ENCODE peak calls at places on chromosome 15, in eight cellular contexts. S, N, H, M, R, O, Z and W are unnamed samples.

GRCh38 chr15:100897873-100898490 is 18.4 kb downstream of the ALDH1A3 start:
- DNase-seq in S (no peak), N (no peak), H (no peak), M (no peak), R (no peak), O (no peak), Z (no peak), W (peak; percentile 98)

GRCh38 chr15:79815468-79815867 is 81.3 kb downstream of the MTHFS start:
- DNase-seq in S (peak; percentile 27), N (no peak), H (no peak), M (no peak), R (no peak), O (no peak), Z (no peak), W (no peak)

GRCh38 chr15:28984421-28985375 is 98.9 kb downstream of the APBA2 start:
- DNase-seq in S (no peak), N (peak; percentile 75), H (no peak), M (no peak), R (no peak), O (no peak), Z (peak; percentile 39), W (no peak)

GRCh38 chr15:45448066-45448510 is 69.7 kb upstream of the GATM start:
- DNase-seq in S (no peak), N (no peak), H (peak; percentile 60), M (no peak), R (no peak), O (no peak), Z (peak; percentile 81), W (no peak)

GRCh38 chr15:51203797-51204196 is 109.1 kb upstream of the TNFAIP8L3 start:
- DNase-seq in S (no peak), N (peak; percentile 14), H (peak; percentile 95), M (no peak), R (no peak), O (no peak), Z (no peak), W (no peak)

GRCh38 chr15:44792715-44793114 is 56.4 kb downstream of the TRIM69 start:
- DNase-seq in S (no peak), N (no peak), H (no peak), M (no peak), R (no peak), O (no peak), Z (no peak), W (no peak)

GRCh38 chr15:29093696-29094343 is 175.8 kb downstream of the NSMCE3 start:
- DNase-seq in S (no peak), N (no peak), H (no peak), M (no peak), R (no peak), O (no peak), Z (peak; percentile 69), W (no peak)

GRCh38 chr15:75904241-75904631 is 558 bp downstream of the FBXO22 start:
- DNase-seq in S (peak; percentile 21), N (peak; percentile 55), H (peak; percentile 26), M (no peak), R (peak; percentile 29), O (no peak), Z (peak; percentile 79), W (no peak)

GRCh38 chr15:79978694-79979519 is 7.9 kb upstream of the BCL2A1 start:
- DNase-seq in S (no peak), N (peak; percentile 79), H (peak; percentile 71), M (no peak), R (no peak), O (no peak), Z (no peak), W (no peak)

GRCh38 chr15:68681836-68682235 is 103.0 kb downstream of the CORO2B start:
- DNase-seq in S (no peak), N (no peak), H (no peak), M (no peak), R (no peak), O (no peak), Z (no peak), W (no peak)

GRCh38 chr15:54462511-54462913 is 484.3 kb downstream of the UNC13C start:
- DNase-seq in S (no peak), N (no peak), H (no peak), M (no peak), R (no peak), O (no peak), Z (peak; percentile 56), W (no peak)

GRCh38 chr15:100694381-100695012 is 92.1 kb downstream of the ASB7 start:
- DNase-seq in S (no peak), N (peak; percentile 74), H (no peak), M (peak; percentile 52), R (no peak), O (no peak), Z (no peak), W (no peak)

GRCh38 chr15:51642696-51643095 is 20.1 kb upstream of the DMXL2 start:
- DNase-seq in S (no peak), N (no peak), H (peak; percentile 70), M (no peak), R (no peak), O (no peak), Z (no peak), W (no peak)

GRCh38 chr15:54810031-54810430 is 386.7 kb downstream of the RSL24D1 start:
- DNase-seq in S (no peak), N (no peak), H (no peak), M (no peak), R (no peak), O (no peak), Z (no peak), W (no peak)

GRCh38 chr15:59741274-59741906 is 52.3 kb upstream of the BNIP2 start:
- DNase-seq in S (no peak), N (peak; percentile 24), H (peak; percentile 55), M (no peak), R (no peak), O (peak; percentile 15), Z (no peak), W (peak; percentile 72)

GRCh38 chr15:68384451-68385239 is 47.3 kb downstream of the ITGA11 start:
- DNase-seq in S (no peak), N (peak; percentile 94), H (peak; percentile 40), M (no peak), R (no peak), O (no peak), Z (no peak), W (no peak)

GRCh38 chr15:76996526-76997401 is 1.8 kb downstream of the PSTPIP1 start:
- DNase-seq in S (peak; percentile 46), N (peak; percentile 57), H (peak; percentile 27), M (peak; percentile 54), R (no peak), O (no peak), Z (peak; percentile 85), W (no peak)

GRCh38 chr15:75698399-75698747 is 14.3 kb downstream of the CSPG4 start:
- DNase-seq in S (no peak), N (no peak), H (no peak), M (no peak), R (no peak), O (no peak), Z (no peak), W (no peak)

GRCh38 chr15:31238906-31239305 is 87.7 kb upstream of the KLF13 start:
- DNase-seq in S (no peak), N (no peak), H (no peak), M (no peak), R (no peak), O (no peak), Z (no peak), W (no peak)

GRCh38 chr15:71634820-71635219 is 175.5 kb upstream of the NR2E3 start:
- DNase-seq in S (no peak), N (peak; percentile 17), H (no peak), M (no peak), R (no peak), O (no peak), Z (no peak), W (no peak)

GRCh38 chr15:65355173-65355982 is 22.4 kb downstream of the IGDCC3 start:
- DNase-seq in S (no peak), N (no peak), H (no peak), M (no peak), R (no peak), O (no peak), Z (no peak), W (no peak)
- H3K4me3 ChIP-seq in S (no peak overlapping the region), N (peak overlapping the region; percentile 37), H (peak overlapping the region; percentile 21), M (peak overlapping the region; percentile 8), R (peak overlapping the region; percentile 26), O (no peak overlapping the region), Z (peak overlapping the region; percentile 24), W (no peak overlapping the region)

DNA sequence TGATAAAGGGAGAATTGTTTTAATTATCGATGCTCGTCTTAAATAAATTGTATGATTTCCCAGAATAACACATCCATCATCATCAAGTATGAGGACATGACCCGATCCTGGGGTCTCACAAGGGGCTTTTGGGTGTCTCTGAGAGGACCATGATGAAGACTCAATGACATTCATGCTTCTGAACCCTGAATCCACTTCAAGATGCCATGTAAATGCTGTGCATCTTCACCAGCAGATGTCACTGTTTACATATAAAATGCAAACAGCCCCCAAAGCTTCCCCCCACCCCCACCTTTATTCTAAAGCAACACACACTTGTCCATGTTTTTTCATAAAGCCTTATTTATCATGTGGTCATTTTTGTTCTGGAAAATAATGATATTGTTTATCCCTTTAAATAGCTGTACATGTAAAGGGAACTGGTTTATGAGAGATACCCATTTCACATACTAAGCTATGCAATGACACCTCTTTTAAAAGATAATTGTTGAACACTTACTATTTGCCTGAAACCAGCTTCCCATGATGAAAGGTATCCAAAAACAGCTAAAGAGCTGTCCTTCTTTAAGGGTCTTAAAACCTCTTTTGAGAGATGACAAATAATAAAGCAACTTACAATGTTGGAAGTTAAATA is 69.7 kb upstream of the UBE3A start:
- DNase-seq in S (no peak), N (peak; percentile 56), H (peak; percentile 38), M (no peak), R (no peak), O (peak; percentile 1), Z (no peak), W (no peak)
- TF ChIP-seq CTCF in S (peak; percentile 68), N (peak; percentile 65), H (peak; percentile 56), M (no peak), R (peak; percentile 37), O (peak; percentile 51), Z (peak; percentile 51), W (peak; percentile 88)

DNA sequence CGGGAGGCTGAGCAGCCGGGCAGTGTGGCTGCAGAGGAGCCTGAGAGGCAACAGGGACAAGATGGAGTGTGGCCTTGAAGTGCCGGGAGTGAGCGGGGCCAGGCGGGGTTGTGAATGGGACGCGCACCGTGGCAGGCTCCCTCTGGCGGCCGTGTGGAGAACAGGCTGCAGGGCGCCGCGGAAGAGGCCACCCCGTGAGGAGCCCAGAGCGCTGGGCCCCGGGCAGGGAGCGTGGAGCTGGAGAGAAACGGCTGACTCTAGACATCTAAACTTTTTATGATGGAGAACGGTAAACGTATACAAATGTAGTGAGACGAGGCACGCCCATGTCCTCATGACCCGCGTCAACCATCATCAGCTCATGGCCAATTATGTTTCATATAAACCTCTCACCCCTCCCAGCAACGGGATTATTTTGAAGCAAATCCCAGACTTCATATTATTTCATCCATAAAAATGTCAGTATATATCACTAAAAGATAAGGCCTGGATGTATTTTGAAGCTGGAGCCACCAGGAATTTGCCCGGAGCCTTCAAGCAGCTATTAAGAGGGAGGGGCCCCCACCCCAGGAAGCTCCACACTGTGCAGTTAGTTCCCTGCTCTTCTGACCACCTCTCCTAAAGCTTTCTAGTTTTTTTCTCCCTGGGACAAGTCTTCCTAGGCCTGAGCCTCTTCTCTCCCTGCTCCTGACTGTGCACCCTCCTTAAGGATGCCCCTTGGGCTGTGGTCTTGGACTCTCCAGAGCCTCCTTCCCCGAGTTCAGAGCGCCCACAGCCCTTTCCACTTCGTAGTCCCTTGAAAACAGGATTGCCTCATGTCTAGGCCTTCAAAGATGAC is 149.4 kb downstream of the SMAD6 start:
- DNase-seq in S (peak; percentile 88), N (peak; percentile 89), H (no peak), M (peak; percentile 90), R (peak; percentile 87), O (peak; percentile 59), Z (peak; percentile 97), W (peak; percentile 40)
- H3K4me3 ChIP-seq in S (no peak overlapping the region), N (no peak overlapping the region), H (no peak overlapping the region), M (no peak overlapping the region), R (no peak overlapping the region), O (no peak overlapping the region), Z (no peak overlapping the region), W (no peak overlapping the region)

GRCh38 chr15:83118291-83118827 is 10.9 kb downstream of the TM6SF1 start:
- DNase-seq in S (no peak), N (no peak), H (no peak), M (no peak), R (no peak), O (no peak), Z (no peak), W (no peak)
- TF ChIP-seq CTCF in S (no peak), N (no peak), H (no peak), M (no peak), R (no peak), O (no peak), Z (no peak), W (no peak)